ENCODE peak calls at places on chromosomes 13 and 19, in nine cellular contexts. K is suprapubic skin, Q is IMR-90, V is esophagus squamous epithelium, Z is heart right ventricle, S is ovary, X is left ventricle myocardium inferior, I is uterus, R is body of pancreas. B is an unnamed sample.

GRCh38 chr13:46603165-46603603 is 50.2 kb downstream of the LRCH1 start:
- DNase-seq in K (no peak), Q (no peak), V (no peak), Z (no peak), S (no peak), X (no peak), I (no peak), R (no peak), B (no peak)

GRCh38 chr19:32350492-32350891 is 5.1 kb downstream of the ZNF507 start:
- DNase-seq in K (no peak), Q (no peak), V (no peak), Z (no peak), S (no peak), X (no peak), I (no peak), R (no peak), B (no peak)

GRCh38 chr19:21748088-21748487 is 19.3 kb downstream of the ZNF100 start:
- DNase-seq in K (no peak), Q (no peak), V (no peak), Z (no peak), S (no peak), X (no peak), I (no peak), R (no peak), B (no peak)

GRCh38 chr13:105634059-105634458 is 901.4 kb downstream of the EFNB2 start:
- DNase-seq in K (no peak), Q (no peak), V (no peak), Z (no peak), S (no peak), X (no peak), I (no peak), R (no peak), B (no peak)

GRCh38 chr13:50576156-50576555 is 267.3 kb downstream of the DLEU7 start:
- DNase-seq in K (no peak), Q (no peak), V (no peak), Z (no peak), S (no peak), X (no peak), I (no peak), R (peak; percentile 78), B (no peak)

GRCh38 chr19:54074851-54075250 is 6.3 kb downstream of the TARM1 start:
- DNase-seq in K (no peak), Q (no peak), V (no peak), Z (no peak), S (no peak), X (no peak), I (no peak), R (no peak), B (no peak)

GRCh38 chr13:24032252-24032651 is 128.3 kb upstream of the SPATA13 start:
- DNase-seq in K (no peak), Q (peak; percentile 84), V (no peak), Z (no peak), S (no peak), X (no peak), I (no peak), R (no peak), B (no peak)

GRCh38 chr13:23953860-23954512 is 56.7 kb upstream of the C1QTNF9B start:
- DNase-seq in K (no peak), Q (no peak), V (no peak), Z (no peak), S (no peak), X (no peak), I (no peak), R (no peak), B (no peak)

GRCh38 chr13:76307157-76307556 is 579.0 kb downstream of the KCTD12 start:
- DNase-seq in K (no peak), Q (peak; percentile 79), V (no peak), Z (no peak), S (no peak), X (no peak), I (no peak), R (no peak), B (no peak)

GRCh38 chr13:110347088-110347487 is 40.0 kb downstream of the COL4A2 start:
- DNase-seq in K (no peak), Q (no peak), V (no peak), Z (no peak), S (no peak), X (no peak), I (no peak), R (no peak), B (no peak)

GRCh38 chr19:45967246-45967645 is 6.4 kb downstream of the NOVA2 start:
- DNase-seq in K (no peak), Q (no peak), V (no peak), Z (no peak), S (no peak), X (no peak), I (no peak), R (no peak), B (no peak)

GRCh38 chr19:29662604-29663404 is 2.5 kb upstream of the PLEKHF1 start:
- DNase-seq in K (no peak), Q (peak; percentile 94), V (no peak), Z (peak; percentile 62), S (peak; percentile 73), X (peak; percentile 60), I (peak; percentile 88), R (peak; percentile 86), B (no peak)

GRCh38 chr13:51778407-51778806 is 25.6 kb downstream of the DHRS12 start:
- DNase-seq in K (no peak), Q (no peak), V (no peak), Z (no peak), S (no peak), X (no peak), I (no peak), R (peak; percentile 65), B (no peak)

GRCh38 chr19:2101417-2102335 is 5.0 kb downstream of the IZUMO4 start:
- DNase-seq in K (no peak), Q (no peak), V (no peak), Z (no peak), S (no peak), X (no peak), I (no peak), R (no peak), B (no peak)

GRCh38 chr13:67135356-67135755 is 94.8 kb downstream of the PCDH9 start:
- DNase-seq in K (no peak), Q (no peak), V (no peak), Z (no peak), S (no peak), X (no peak), I (no peak), R (no peak), B (no peak)

GRCh38 chr13:19726611-19727010 is 56.1 kb downstream of the PSPC1 start:
- DNase-seq in K (no peak), Q (no peak), V (no peak), Z (no peak), S (no peak), X (no peak), I (no peak), R (no peak), B (no peak)

GRCh38 chr13:41905600-41906254 is 55.2 kb downstream of the VWA8 start:
- DNase-seq in K (no peak), Q (peak; percentile 48), V (no peak), Z (no peak), S (no peak), X (no peak), I (no peak), R (no peak), B (no peak)

GRCh38 chr19:58554494-58555368 is at the start of gene CHMP2A:
- DNase-seq in K (peak; percentile 100), Q (peak; percentile 95), V (no peak), Z (peak; percentile 99), S (peak; percentile 99), X (peak; percentile 99), I (peak; percentile 99), R (peak; percentile 98), B (peak; percentile 98)

GRCh38 chr19:44055870-44056269 is 4.0 kb downstream of the ZNF223 start:
- DNase-seq in K (no peak), Q (no peak), V (no peak), Z (no peak), S (no peak), X (no peak), I (no peak), R (no peak), B (no peak)
- TF ChIP-seq CTCF in K (no peak), Q (no peak), V (no peak), Z (no peak), S (no peak), X (no peak), I (no peak), R (no peak), B (no peak)

GRCh38 chr13:35979378-35979911 is 151.7 kb downstream of the DCLK1 start:
- DNase-seq in K (peak; percentile 92), Q (peak; percentile 83), V (peak; percentile 9), Z (peak; percentile 69), S (peak; percentile 61), X (peak; percentile 50), I (peak; percentile 83), R (peak; percentile 50), B (peak; percentile 94)

GRCh38 chr13:35983206-35983605 is 148.0 kb downstream of the DCLK1 start:
- DNase-seq in K (no peak), Q (no peak), V (no peak), Z (no peak), S (no peak), X (no peak), I (no peak), R (no peak), B (no peak)

GRCh38 chr13:35984287-35984686 is 146.9 kb downstream of the DCLK1 start:
- DNase-seq in K (no peak), Q (no peak), V (no peak), Z (no peak), S (no peak), X (no peak), I (no peak), R (no peak), B (no peak)

GRCh38 chr13:35976126-35976525 is 155.1 kb downstream of the DCLK1 start:
- DNase-seq in K (no peak), Q (no peak), V (no peak), Z (no peak), S (no peak), X (no peak), I (no peak), R (no peak), B (no peak)

GRCh38 chr13:35978607-35979316 is 152.4 kb downstream of the DCLK1 start:
- DNase-seq in K (no peak), Q (peak; percentile 69), V (no peak), Z (peak; percentile 57), S (no peak), X (no peak), I (peak; percentile 60), R (peak; percentile 20), B (no peak)
- H3K4me1 ChIP-seq in K (peaks cover 7% of the 10 kb centered on the region), Q (no peaks in the 10 kb centered on the region), V (peaks cover 12% of the 10 kb centered on the region), Z (no peaks in the 10 kb centered on the region), S (peaks cover 2% of the 10 kb centered on the region), X (peaks cover 10% of the 10 kb centered on the region), I (peaks cover 4% of the 10 kb centered on the region), R (no peaks in the 10 kb centered on the region), B (peaks cover 9% of the 10 kb centered on the region)

GRCh38 chr19:13981988-13982501 is 24.1 kb downstream of the RFX1 start:
- DNase-seq in K (no peak), Q (no peak), V (no peak), Z (no peak), S (no peak), X (no peak), I (no peak), R (no peak), B (no peak)
- TF ChIP-seq CTCF in K (no peak), Q (no peak), V (no peak), Z (no peak), S (no peak), X (no peak), I (no peak), R (no peak), B (no peak)

GRCh38 chr19:4016903-4017638 is 9.5 kb downstream of the PIAS4 start:
- DNase-seq in K (no peak), Q (no peak), V (no peak), Z (no peak), S (no peak), X (no peak), I (no peak), R (no peak), B (no peak)
- H3K4me1 ChIP-seq in K (peaks cover 23% of the 10 kb centered on the region), Q (no peaks in the 10 kb centered on the region), V (peaks cover 12% of the 10 kb centered on the region), Z (peaks cover 35% of the 10 kb centered on the region), S (peaks cover 7% of the 10 kb centered on the region), X (peaks cover 59% of the 10 kb centered on the region), I (no peaks in the 10 kb centered on the region), R (peaks cover 48% of the 10 kb centered on the region), B (peaks cover 46% of the 10 kb centered on the region)